ENCODE peak calls at places on chromosome 1, in eight cellular contexts. X is GM12878, S is fibroblast of lung, Y is K562, K is neuronal stem cell, H is IMR-90, D is H9, U is osteoblast. L is an unnamed sample.
A peak's percentile ranks its signal among the peaks of the same experiment; 100 is the strongest.

GRCh38 chr1:231369282-231369681 is 31.2 kb downstream of the SPRTN start:
- DNase-seq in D (no peak), U (no peak), X (no peak), H (no peak), S (no peak), K (no peak), Y (no peak), L (no peak)

GRCh38 chr1:24920155-24920925 is 9.7 kb downstream of the RUNX3 start:
- DNase-seq in U (no peak), H (peak; percentile 74), Y (peak; percentile 43), K (no peak), S (no peak), X (no peak), D (no peak), L (no peak)

GRCh38 chr1:244450597-244451538 is 841 bp downstream of the ADSS2 start:
- DNase-seq in K (peak; percentile 32), X (no peak), H (peak; percentile 89), S (peak; percentile 77), D (peak; percentile 31), Y (peak; percentile 55), U (peak; percentile 90), L (peak; percentile 62)

GRCh38 chr1:33974147-33974546 is 110.3 kb downstream of the HMGB4 start:
- DNase-seq in Y (no peak), H (no peak), D (no peak), K (no peak), S (no peak), U (no peak), X (no peak), L (no peak)

GRCh38 chr1:173532237-173532636 is 55.1 kb downstream of the PRDX6 start:
- DNase-seq in S (no peak), K (no peak), U (no peak), Y (no peak), H (no peak), X (no peak), D (no peak), L (no peak)

GRCh38 chr1:26546375-26546774 is 16.8 kb downstream of the RPS6KA1 start:
- DNase-seq in H (no peak), S (no peak), Y (no peak), D (no peak), X (no peak), K (no peak), U (peak; percentile 88), L (no peak)

GRCh38 chr1:114040273-114041043 is 61.2 kb downstream of the OLFML3 start:
- DNase-seq in H (no peak), D (no peak), S (peak; percentile 35), Y (no peak), U (no peak), K (no peak), X (no peak), L (no peak)

GRCh38 chr1:110513511-110513910 is 5.5 kb downstream of the KCNA10 start:
- DNase-seq in S (peak; percentile 15), H (no peak), U (no peak), X (no peak), Y (peak; percentile 39), K (no peak), D (peak; percentile 88), L (no peak)

GRCh38 chr1:61192666-61193325 is 110.4 kb downstream of the NFIA start:
- DNase-seq in Y (no peak), H (no peak), D (no peak), K (no peak), X (no peak), U (no peak), S (no peak), L (no peak)

GRCh38 chr1:167862432-167863076 is 51.4 kb downstream of the ADCY10 start:
- DNase-seq in X (no peak), D (no peak), S (peak; percentile 55), U (no peak), H (peak; percentile 90), K (no peak), Y (no peak), L (no peak)

GRCh38 chr1:179550753-179551682 is 24.7 kb downstream of the NPHS2 start:
- DNase-seq in H (peak; percentile 63), U (peak; percentile 72), D (no peak), Y (no peak), K (no peak), X (peak; percentile 26), S (peak; percentile 40), L (no peak)

GRCh38 chr1:78483903-78484302 is 6.9 kb upstream of the PTGFR start:
- DNase-seq in Y (no peak), K (no peak), S (peak; percentile 19), H (peak; percentile 40), U (peak; percentile 61), D (peak; percentile 53), X (no peak), L (no peak)

GRCh38 chr1:240464099-240464498 is 147.9 kb downstream of the GREM2 start:
- DNase-seq in X (no peak), U (peak; percentile 79), Y (no peak), H (peak; percentile 46), S (no peak), D (no peak), K (no peak), L (no peak)

GRCh38 chr1:40758004-40758403 is 25.6 kb upstream of the KCNQ4 start:
- DNase-seq in K (no peak), S (no peak), U (no peak), Y (no peak), X (no peak), H (no peak), D (no peak), L (no peak)

GRCh38 chr1:15680131-15680530 is 4.0 kb upstream of the PLEKHM2 start:
- DNase-seq in S (peak; percentile 81), D (no peak), K (no peak), Y (no peak), X (no peak), H (peak; percentile 78), U (peak; percentile 96), L (no peak)

DNA sequence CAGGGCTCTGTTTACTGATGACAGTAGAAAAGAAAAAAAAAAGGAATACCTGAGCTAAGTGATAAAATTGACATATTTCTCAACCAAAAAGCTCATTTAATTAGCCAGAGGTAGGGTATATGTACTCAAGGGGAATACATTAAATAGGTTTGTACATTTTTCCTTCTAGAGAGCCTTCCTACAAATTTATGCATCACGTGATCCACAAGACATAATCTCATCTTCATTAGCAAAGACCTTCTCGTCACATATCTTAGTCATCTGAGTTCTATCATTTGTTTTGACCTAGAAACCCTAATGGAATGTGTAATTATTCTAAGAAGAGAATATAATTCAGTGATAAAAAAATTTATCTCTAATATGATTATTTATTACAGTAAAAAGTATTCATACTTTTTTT is 30.7 kb upstream of the CFHR4 start:
- DNase-seq in X (no peak), Y (no peak), U (no peak), K (no peak), H (no peak), S (no peak), D (no peak), L (no peak)
- H2AFZ ChIP-seq in X (no peak overlapping the region), Y (no peak overlapping the region), U (no peak overlapping the region), K (no peak overlapping the region), H (no peak overlapping the region), S (no peak overlapping the region), D (no peak overlapping the region), L (no peak overlapping the region)

GRCh38 chr1:73980324-73981040 is 217.5 kb downstream of the LRRIQ3 start:
- DNase-seq in D (no peak), Y (no peak), H (no peak), S (peak; percentile 30), U (no peak), X (no peak), K (peak; percentile 38), L (no peak)
- H2AFZ ChIP-seq in D (no peak overlapping the region), Y (no peak overlapping the region), H (no peak overlapping the region), S (no peak overlapping the region), U (no peak overlapping the region), X (no peak overlapping the region), K (peak overlapping the region; percentile 71), L (no peak overlapping the region)

GRCh38 chr1:160244209-160244608 is 18.1 kb downstream of the DCAF8 start:
- DNase-seq in D (no peak), K (no peak), X (no peak), H (no peak), Y (no peak), U (no peak), S (no peak), L (no peak)
- H2AFZ ChIP-seq in D (no peak overlapping the region), K (no peak overlapping the region), X (no peak overlapping the region), H (no peak overlapping the region), Y (no peak overlapping the region), U (no peak overlapping the region), S (no peak overlapping the region), L (no peak overlapping the region)

GRCh38 chr1:104592926-104593325 is 843.2 kb downstream of the AMY1C start:
- DNase-seq in K (no peak), D (no peak), S (no peak), X (no peak), H (no peak), Y (no peak), U (no peak), L (no peak)

GRCh38 chr1:104593418-104594187 is 843.9 kb downstream of the AMY1C start:
- DNase-seq in D (no peak), H (no peak), K (no peak), U (no peak), S (no peak), X (no peak), Y (no peak), L (no peak)
- H2AFZ ChIP-seq in D (no peak overlapping the region), H (no peak overlapping the region), K (no peak overlapping the region), U (no peak overlapping the region), S (no peak overlapping the region), X (no peak overlapping the region), Y (no peak overlapping the region), L (no peak overlapping the region)

GRCh38 chr1:101300916-101301315 is 64.1 kb downstream of the S1PR1 start:
- DNase-seq in K (no peak), S (no peak), H (no peak), D (no peak), U (no peak), Y (no peak), X (no peak), L (no peak)
- H2AFZ ChIP-seq in K (no peak overlapping the region), S (no peak overlapping the region), H (no peak overlapping the region), D (no peak overlapping the region), U (no peak overlapping the region), Y (no peak overlapping the region), X (no peak overlapping the region), L (no peak overlapping the region)

GRCh38 chr1:181083842-181084605 is 4.5 kb upstream of the IER5 start:
- DNase-seq in K (no peak), X (no peak), D (peak; percentile 65), S (no peak), U (no peak), H (no peak), Y (peak; percentile 60), L (peak; percentile 55)
- H2AFZ ChIP-seq in K (no peak overlapping the region), X (peak overlapping the region; percentile 61), D (no peak overlapping the region), S (peak overlapping the region; percentile 24), U (peak overlapping the region; percentile 16), H (peak overlapping the region; percentile 73), Y (peak overlapping the region; percentile 40), L (no peak overlapping the region)

L was measured in SK-N-SH.